ENCODE peak calls at places on chromosomes 3 and 15, in nine cellular contexts. J is stimulated activated CD4-positive, alpha-beta T cell treated with anti-CD3 and anti-CD28 coated beads, Interleukin-1b, Interleukin-23, amount 100 ng/mL, for 1 hour; Q is bronchial epithelial cell; N is Right ventricle myocardium inferior; G is activated CD8-positive, alpha-beta T cell treated with anti-CD3 and anti-CD28 coated beads for 36 hours; U is NCI-H2171 treated with DMSO at 0.1 percent for 48 hours; R is progenitor cell of endocrine pancreas; M is GM12865; K is Kasumi-1. D is an unnamed sample.

GRCh38 chr3:147699175-147699838 is 290.1 kb downstream of the ZIC1 start:
- DNase-seq in Q (peak), R (no peak), U (no peak), G (no peak), J (no peak), K (peak), N (no peak), M (no peak), D (no peak)

GRCh38 chr3:13069495-13069894 is 3.7 kb downstream of the IQSEC1 start:
- DNase-seq in M (peak), G (peak), U (no peak), N (no peak), Q (no peak), R (no peak), J (no peak), K (peak), D (no peak)

GRCh38 chr3:114623420-114624046 is 329.7 kb downstream of the TIGIT start:
- DNase-seq in N (no peak), G (peak), K (no peak), U (no peak), J (no peak), Q (no peak), R (no peak), M (peak), D (no peak)

GRCh38 chr3:111667621-111668239 is 72.6 kb upstream of the ZBED2 start:
- DNase-seq in G (peak), U (no peak), R (no peak), N (peak), M (peak), K (peak), J (peak), Q (peak), D (no peak)

GRCh38 chr15:92970656-92971055 is 70.5 kb downstream of the CHD2 start:
- DNase-seq in U (no peak), J (no peak), G (no peak), N (no peak), K (no peak), Q (no peak), R (no peak), M (no peak), D (no peak)

GRCh38 chr15:68806220-68807105 is 14.2 kb downstream of the ANP32A start:
- DNase-seq in G (no peak), K (no peak), N (no peak), M (no peak), R (no peak), J (no peak), Q (no peak), U (no peak), D (no peak)

GRCh38 chr3:12902181-12902999 is 61.0 kb upstream of the RPL32 start:
- DNase-seq in K (no peak), G (no peak), J (no peak), U (peak), N (peak), Q (no peak), M (no peak), R (no peak), D (no peak)

GRCh38 chr3:55488398-55489055 is 1.4 kb upstream of the WNT5A start:
- DNase-seq in Q (peak), R (no peak), K (no peak), J (no peak), U (peak), N (peak), G (peak), M (peak), D (peak)

GRCh38 chr3:104269771-104270170 is 1096.9 kb upstream of the ALCAM start:
- DNase-seq in J (no peak), R (no peak), U (no peak), N (no peak), K (no peak), M (no peak), Q (no peak), G (no peak), D (no peak)

GRCh38 chr3:143600762-143601161 is 247.5 kb downstream of the SLC9A9 start:
- DNase-seq in G (no peak), J (no peak), K (no peak), M (no peak), R (no peak), Q (peak), U (no peak), N (no peak), D (no peak)

GRCh38 chr15:101272584-101272983 is 4.7 kb downstream of the SELENOS start:
- DNase-seq in N (no peak), J (no peak), R (no peak), G (no peak), Q (no peak), M (no peak), U (no peak), K (no peak), D (peak)

GRCh38 chr3:195106418-195106906 is 164.5 kb downstream of the XXYLT1 start:
- DNase-seq in Q (no peak), U (peak), J (peak), K (peak), R (peak), M (peak), G (peak), N (peak), D (peak)

GRCh38 chr3:111112913-111113312 is 41.3 kb downstream of the NECTIN3 start:
- DNase-seq in U (no peak), J (no peak), K (no peak), M (no peak), G (no peak), Q (no peak), R (no peak), N (no peak), D (no peak)

GRCh38 chr15:73628976-73629854 is 4.0 kb downstream of the NPTN start:
- DNase-seq in K (no peak), Q (peak), G (no peak), M (no peak), J (no peak), U (no peak), N (no peak), R (no peak), D (peak)

GRCh38 chr3:124791639-124792111 is 61.4 kb downstream of the UMPS start:
- DNase-seq in J (no peak), Q (peak), R (no peak), K (no peak), G (no peak), M (peak), U (no peak), N (no peak), D (no peak)

GRCh38 chr15:64288577-64288976 is 67.4 kb downstream of the CSNK1G1 start:
- DNase-seq in J (no peak), Q (no peak), U (peak), M (no peak), R (no peak), G (no peak), N (no peak), K (no peak), D (no peak)

GRCh38 chr15:46343527-46343926 is 708.7 kb downstream of the SQOR start:
- DNase-seq in M (no peak), K (no peak), U (peak), J (no peak), N (no peak), Q (no peak), R (no peak), G (no peak), D (no peak)

D was measured in NCI-H82.